ENCODE peak calls at places on chromosomes 11 and 22, in ten cellular contexts. D is OCI-LY7, C is heart left ventricle, Y is colonic mucosa, U is ascending aorta, O is astrocyte, K is sigmoid colon, S is right lobe of liver, W is body of pancreas, V is PC-3. X is an unnamed sample. For H3K4me1, the result is how much of the 10 kb centered on the place peaks cover.

GRCh38 chr11:65903068-65903481 is 2.9 kb upstream of the FOSL1 start:
- DNase-seq in D (no peak), C (no peak), Y (no peak), U (no peak), O (peak), K (no peak), S (no peak), W (no peak), V (peak), X (no peak)

GRCh38 chr22:23677701-23677995 is 13.2 kb upstream of the RGL4 start:
- DNase-seq in D (no peak), C (no peak), Y (no peak), U (no peak), O (no peak), K (peak), S (no peak), W (no peak), V (no peak), X (no peak)

GRCh38 chr11:91231226-91231625 is 993.4 kb upstream of the FAT3 start:
- DNase-seq in D (no peak), C (no peak), Y (no peak), U (no peak), O (no peak), K (no peak), S (no peak), W (peak), V (no peak), X (no peak)

GRCh38 chr11:68904458-68904847 is 762 bp downstream of the IGHMBP2 start:
- DNase-seq in D (peak), C (peak), Y (peak), U (no peak), O (no peak), K (peak), S (no peak), W (no peak), V (no peak), X (peak)

GRCh38 chr11:17762309-17762974 is 27.9 kb downstream of the KCNC1 start:
- DNase-seq in D (peak), C (no peak), Y (no peak), U (no peak), O (no peak), K (no peak), S (no peak), W (no peak), V (peak), X (no peak)

GRCh38 chr11:9039194-9039593 is 35.4 kb upstream of the NRIP3 start:
- DNase-seq in D (no peak), C (no peak), Y (no peak), U (no peak), O (peak), K (no peak), S (no peak), W (no peak), V (peak), X (no peak)

GRCh38 chr11:95556011-95556341 is 233.6 kb downstream of the FAM76B start:
- DNase-seq in D (no peak), C (no peak), Y (no peak), U (no peak), O (no peak), K (no peak), S (no peak), W (no peak), V (no peak), X (no peak)

GRCh38 chr11:33263549-33263948 is 6.4 kb downstream of the HIPK3 start:
- DNase-seq in D (no peak), C (no peak), Y (no peak), U (no peak), O (no peak), K (no peak), S (no peak), W (no peak), V (no peak), X (no peak)

GRCh38 chr11:7537260-7537659 is 23.5 kb downstream of the PPFIBP2 start:
- DNase-seq in D (no peak), C (no peak), Y (no peak), U (no peak), O (no peak), K (no peak), S (no peak), W (no peak), V (no peak), X (no peak)

GRCh38 chr11:133842053-133842452 is 3.3 kb downstream of the SPATA19 start:
- DNase-seq in D (no peak), C (no peak), Y (no peak), U (no peak), O (no peak), K (no peak), S (no peak), W (no peak), V (no peak), X (no peak)

GRCh38 chr11:46160100-46160499 is 38.8 kb upstream of the PHF21A start:
- DNase-seq in D (no peak), C (no peak), Y (no peak), U (no peak), O (no peak), K (no peak), S (no peak), W (peak), V (peak), X (no peak)

GRCh38 chr11:12123177-12123576 is 12.8 kb downstream of the MICAL2 start:
- DNase-seq in D (no peak), C (no peak), Y (no peak), U (no peak), O (peak), K (no peak), S (no peak), W (no peak), V (no peak), X (no peak)
- H3K4me1 ChIP-seq in D (under half), C (under half), Y (under half), U (half or more), O (half or more), K (under half), S (under half), W (under half), V (half or more), X (under half)

GRCh38 chr11:73389902-73390301 is 13.7 kb downstream of the RELT start:
- DNase-seq in D (no peak), C (no peak), Y (no peak), U (no peak), O (no peak), K (no peak), S (no peak), W (no peak), V (no peak), X (no peak)

GRCh38 chr11:73390601-73391565 is 14.7 kb downstream of the RELT start:
- DNase-seq in D (no peak), C (no peak), Y (no peak), U (no peak), O (no peak), K (no peak), S (no peak), W (no peak), V (no peak), X (no peak)

GRCh38 chr11:73387594-73388021 is 11.4 kb downstream of the RELT start:
- DNase-seq in D (no peak), C (no peak), Y (no peak), U (no peak), O (no peak), K (no peak), S (no peak), W (no peak), V (no peak), X (peak)

GRCh38 chr11:73388241-73389133 is 12.3 kb downstream of the RELT start:
- DNase-seq in D (no peak), C (peak), Y (no peak), U (no peak), O (no peak), K (peak), S (peak), W (peak), V (no peak), X (peak)

DNA sequence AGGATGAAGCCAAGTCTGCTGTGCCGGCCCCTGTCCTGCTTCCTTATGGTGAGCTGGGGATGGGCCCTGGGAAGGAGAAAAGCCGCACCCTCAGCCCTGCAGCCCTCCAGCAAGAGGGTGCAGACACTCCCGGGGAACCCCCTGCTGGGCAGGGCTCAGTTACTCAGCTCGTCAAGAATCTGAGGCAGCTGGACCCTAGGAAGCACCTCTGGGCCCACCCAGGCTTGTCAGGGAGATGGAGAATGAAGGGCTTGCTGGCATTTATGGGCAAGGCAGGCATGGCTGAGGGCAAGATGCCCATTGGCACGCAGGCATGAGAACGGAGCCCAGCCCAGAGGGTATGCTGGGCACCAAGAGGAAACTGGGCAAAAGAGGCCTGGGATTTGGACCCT is 12.9 kb downstream of the RELT start:
- DNase-seq in D (no peak), C (no peak), Y (no peak), U (no peak), O (no peak), K (no peak), S (no peak), W (no peak), V (no peak), X (peak)
- H3K4me1 ChIP-seq in D (half or more), C (under half), Y (under half), U (under half), O (under half), K (under half), S (under half), W (under half), V (under half), X (under half)

GRCh38 chr11:114211444-114212122 is 84.6 kb upstream of the NNMT start:
- DNase-seq in D (no peak), C (no peak), Y (no peak), U (no peak), O (no peak), K (no peak), S (no peak), W (no peak), V (no peak), X (no peak)
- H3K4me1 ChIP-seq in D (under half), C (under half), Y (under half), U (under half), O (under half), K (under half), S (half or more), W (under half), V (under half), X (under half)

DNA sequence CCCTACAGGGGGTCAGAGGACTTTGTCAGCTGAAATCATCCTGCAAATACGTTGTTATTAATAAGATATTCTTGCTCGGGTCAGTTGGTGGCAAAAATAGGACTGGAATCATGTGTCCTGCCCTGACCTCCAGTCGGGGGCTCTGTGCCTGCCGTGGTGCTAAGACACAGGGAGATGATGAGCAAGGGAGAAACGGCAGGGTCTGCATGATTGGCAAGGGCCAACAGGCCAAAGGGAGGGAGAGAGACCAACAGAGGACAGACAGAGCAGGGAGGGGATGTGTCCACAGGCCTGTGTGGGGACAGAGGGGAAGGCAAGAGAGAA is 10.4 kb upstream of the TSKU start:
- DNase-seq in D (no peak), C (no peak), Y (no peak), U (no peak), O (no peak), K (no peak), S (no peak), W (no peak), V (no peak), X (no peak)
- H3K4me1 ChIP-seq in D (under half), C (under half), Y (under half), U (half or more), O (under half), K (under half), S (half or more), W (half or more), V (under half), X (under half)

GRCh38 chr22:26229910-26230309 is 60.6 kb downstream of the SEZ6L start:
- DNase-seq in D (no peak), C (no peak), Y (no peak), U (no peak), O (no peak), K (no peak), S (no peak), W (no peak), V (no peak), X (no peak)
- H3K4me1 ChIP-seq in D (under half), C (under half), Y (under half), U (under half), O (under half), K (under half), S (under half), W (under half), V (under half), X (under half)

GRCh38 chr22:47307812-47308211 is 545.4 kb downstream of the TBC1D22A start:
- DNase-seq in D (no peak), C (no peak), Y (no peak), U (no peak), O (no peak), K (no peak), S (no peak), W (no peak), V (no peak), X (no peak)

GRCh38 chr22:47309946-47310345 is 547.5 kb downstream of the TBC1D22A start:
- DNase-seq in D (no peak), C (no peak), Y (no peak), U (no peak), O (no peak), K (no peak), S (no peak), W (no peak), V (no peak), X (no peak)

GRCh38 chr22:47309476-47309875 is 547.0 kb downstream of the TBC1D22A start:
- DNase-seq in D (no peak), C (no peak), Y (no peak), U (no peak), O (no peak), K (no peak), S (no peak), W (no peak), V (peak), X (no peak)

GRCh38 chr22:47308886-47309285 is 546.4 kb downstream of the TBC1D22A start:
- DNase-seq in D (no peak), C (no peak), Y (no peak), U (no peak), O (no peak), K (no peak), S (no peak), W (no peak), V (no peak), X (no peak)

GRCh38 chr22:47310601-47311000 is 548.2 kb downstream of the TBC1D22A start:
- DNase-seq in D (no peak), C (no peak), Y (no peak), U (no peak), O (peak), K (no peak), S (no peak), W (no peak), V (peak), X (no peak)
- H3K4me1 ChIP-seq in D (under half), C (under half), Y (under half), U (under half), O (under half), K (under half), S (under half), W (under half), V (under half), X (under half)

GRCh38 chr11:115497303-115497702 is 6.9 kb downstream of the CADM1 start:
- DNase-seq in D (peak), C (no peak), Y (no peak), U (no peak), O (peak), K (no peak), S (no peak), W (no peak), V (no peak), X (no peak)
- H3K4me1 ChIP-seq in D (half or more), C (under half), Y (under half), U (under half), O (under half), K (under half), S (half or more), W (under half), V (under half), X (under half)

GRCh38 chr11:123060265-123061000 is 1.5 kb downstream of the HSPA8 start:
- DNase-seq in D (peak), C (no peak), Y (no peak), U (no peak), O (no peak), K (no peak), S (no peak), W (no peak), V (no peak), X (no peak)

GRCh38 chr11:123057604-123058305 is 4.2 kb downstream of the HSPA8 start:
- DNase-seq in D (no peak), C (no peak), Y (no peak), U (no peak), O (no peak), K (no peak), S (no peak), W (no peak), V (no peak), X (no peak)

GRCh38 chr11:123054301-123055065 is 7.5 kb downstream of the HSPA8 start:
- DNase-seq in D (peak), C (no peak), Y (no peak), U (no peak), O (peak), K (no peak), S (no peak), W (peak), V (peak), X (no peak)

GRCh38 chr11:123055132-123055924 is 6.6 kb downstream of the HSPA8 start:
- DNase-seq in D (no peak), C (no peak), Y (no peak), U (no peak), O (no peak), K (no peak), S (no peak), W (no peak), V (no peak), X (no peak)

DNA sequence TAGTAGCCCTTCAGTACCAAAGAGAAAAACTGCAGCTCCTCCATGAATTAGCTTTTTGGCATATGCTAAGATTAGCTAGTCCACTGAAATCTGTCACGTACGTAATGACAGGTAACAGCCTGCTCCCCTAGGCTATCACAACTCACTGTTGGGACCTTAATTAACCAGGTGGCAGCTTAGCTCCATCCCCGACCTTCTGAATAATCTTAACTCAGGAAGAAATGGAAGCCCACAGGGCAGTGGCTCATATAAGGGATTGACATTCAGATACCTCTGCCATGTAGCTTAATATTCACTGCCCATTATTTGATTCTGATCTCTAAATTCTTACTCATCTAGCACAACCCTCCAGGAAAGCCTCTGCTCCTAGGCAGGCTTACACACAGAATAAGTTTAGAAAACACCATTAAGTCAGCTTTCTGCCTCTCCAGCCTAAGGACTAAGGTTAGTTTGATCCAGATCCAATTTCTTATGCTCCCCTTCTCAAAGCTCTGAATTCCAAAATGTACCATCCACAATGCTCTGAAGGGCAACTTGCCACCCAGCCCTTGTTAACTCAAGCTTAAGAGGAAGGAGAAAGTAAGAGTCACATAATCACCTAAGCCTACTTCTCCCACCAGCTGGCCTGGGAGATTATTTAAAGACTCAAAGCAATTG is 5.0 kb downstream of the HSPA8 start:
- DNase-seq in D (no peak), C (no peak), Y (no peak), U (no peak), O (no peak), K (no peak), S (no peak), W (no peak), V (no peak), X (no peak)
- H3K4me1 ChIP-seq in D (under half), C (under half), Y (under half), U (under half), O (under half), K (under half), S (under half), W (half or more), V (under half), X (under half)